ENCODE peak calls at places on chromosome 9, in six cellular contexts. Q is choroid plexus epithelial cell, O is transverse colon, W is mesothelial cell of epicardium, N is cardiac fibroblast, C is PC-3. J is an unnamed sample.

GRCh38 chr9:128207076-128207731 is 4.0 kb downstream of the DNM1 start:
- DNase-seq in Q (no peak), O (no peak), W (no peak), N (no peak), C (no peak), J (no peak)

GRCh38 chr9:132210472-132211145 is 48.8 kb downstream of the NTNG2 start:
- DNase-seq in Q (no peak), O (no peak), W (no peak), N (no peak), C (peak), J (peak)

GRCh38 chr9:133143639-133144141 is 20.0 kb downstream of the GBGT1 start:
- DNase-seq in Q (no peak), O (no peak), W (no peak), N (no peak), C (no peak), J (no peak)

GRCh38 chr9:108156270-108156998 is 666.9 kb upstream of the KLF4 start:
- DNase-seq in Q (no peak), O (peak), W (no peak), N (peak), C (peak), J (no peak)

GRCh38 chr9:75431388-75431787 is 343.1 kb downstream of the OSTF1 start:
- DNase-seq in Q (no peak), O (no peak), W (no peak), N (no peak), C (no peak), J (no peak)

GRCh38 chr9:91714020-91714721 is 235.9 kb downstream of the ROR2 start:
- DNase-seq in Q (peak), O (peak), W (peak), N (peak), C (peak), J (peak)

GRCh38 chr9:105308448-105309412 is 64.3 kb downstream of the SLC44A1 start:
- DNase-seq in Q (no peak), O (no peak), W (no peak), N (no peak), C (no peak), J (no peak)

GRCh38 chr9:123084256-123084655 is 50.8 kb downstream of the GPR21 start:
- DNase-seq in Q (no peak), O (no peak), W (no peak), N (no peak), C (no peak), J (no peak)

GRCh38 chr9:107942870-107943269 is 453.3 kb upstream of the KLF4 start:
- DNase-seq in Q (peak), O (no peak), W (no peak), N (no peak), C (peak), J (no peak)

GRCh38 chr9:132798817-132799790 is 79.0 kb downstream of the AK8 start:
- DNase-seq in Q (peak), O (peak), W (no peak), N (peak), C (peak), J (no peak)

GRCh38 chr9:92641092-92641809 is 28.7 kb downstream of the IPPK start:
- DNase-seq in Q (no peak), O (no peak), W (no peak), N (no peak), C (no peak), J (no peak)

GRCh38 chr9:69476016-69476415 is 151.0 kb downstream of the ENTREP1 start:
- DNase-seq in Q (no peak), O (no peak), W (no peak), N (no peak), C (no peak), J (peak)

GRCh38 chr9:116208417-116209232 is 55.0 kb downstream of the PAPPA start:
- DNase-seq in Q (peak), O (no peak), W (no peak), N (peak), C (peak), J (no peak)
- TF ChIP-seq CTCF in Q (peak), O (no peak), W (no peak), N (peak), C (peak), J (no peak)

GRCh38 chr9:37410969-37411785 is 11.3 kb upstream of the GRHPR start:
- DNase-seq in Q (peak), O (no peak), W (no peak), N (peak), C (no peak), J (peak)
- TF ChIP-seq CTCF in Q (peak), O (no peak), W (no peak), N (peak), C (peak), J (no peak)

DNA sequence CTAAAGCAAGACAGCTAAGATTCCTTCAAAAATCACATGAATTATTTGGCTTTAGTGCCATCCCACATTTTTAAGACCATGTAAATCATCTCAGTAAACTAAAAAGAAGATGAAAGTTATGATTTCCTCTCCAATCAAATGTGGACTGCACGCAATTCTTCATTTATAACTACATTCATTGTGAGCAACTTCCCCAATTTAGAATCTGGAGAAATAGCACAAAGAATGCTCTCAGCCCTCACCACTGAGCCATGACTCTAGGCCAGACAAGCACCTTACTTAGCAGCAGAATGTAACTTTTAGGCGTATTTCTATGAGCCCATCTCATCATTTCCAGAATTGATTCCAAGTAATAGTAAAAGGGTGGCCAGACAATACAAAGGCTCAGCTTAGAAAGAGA is 616.6 kb downstream of the TLE1 start:
- DNase-seq in Q (no peak), O (no peak), W (no peak), N (no peak), C (no peak), J (no peak)
- TF ChIP-seq CTCF in Q (no peak), O (no peak), W (no peak), N (no peak), C (no peak), J (no peak)

DNA sequence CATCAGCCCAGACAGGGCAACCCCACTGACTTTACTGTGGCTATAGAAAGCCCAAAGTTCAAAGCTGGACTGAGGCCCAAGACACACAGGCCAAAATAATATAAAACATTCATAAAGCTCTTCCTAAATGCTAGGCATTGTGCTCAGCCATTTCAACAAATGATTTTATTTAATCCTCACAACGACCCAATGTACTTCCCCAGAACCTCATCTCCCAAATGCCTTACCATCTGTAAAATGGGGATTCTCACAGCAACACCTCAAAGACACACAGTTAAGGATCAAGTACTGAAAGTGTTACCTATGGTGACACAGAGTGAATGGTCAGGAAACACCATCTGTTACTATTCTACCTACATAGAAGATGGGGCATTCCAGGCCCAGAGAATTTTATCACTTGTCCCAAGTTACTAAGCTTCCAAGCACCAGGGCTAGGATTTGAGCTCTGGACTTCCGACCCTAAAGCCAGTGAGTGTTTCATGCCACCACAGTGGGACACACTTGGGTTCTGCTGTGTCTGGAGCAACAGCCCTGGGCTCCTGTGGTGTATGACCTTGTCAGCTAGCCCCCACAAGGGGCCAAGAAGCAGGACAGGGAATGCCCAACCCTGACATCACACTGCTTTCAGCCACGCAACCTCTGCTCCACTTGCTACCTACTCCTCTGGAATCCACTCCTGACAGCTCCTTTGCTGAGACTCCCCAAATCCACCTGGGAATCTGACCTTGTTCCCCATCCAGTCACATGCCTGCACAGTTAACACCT is 15.1 kb downstream of the SHB start:
- DNase-seq in Q (no peak), O (no peak), W (no peak), N (no peak), C (no peak), J (no peak)
- TF ChIP-seq CTCF in Q (no peak), O (no peak), W (no peak), N (no peak), C (no peak), J (no peak)

DNA sequence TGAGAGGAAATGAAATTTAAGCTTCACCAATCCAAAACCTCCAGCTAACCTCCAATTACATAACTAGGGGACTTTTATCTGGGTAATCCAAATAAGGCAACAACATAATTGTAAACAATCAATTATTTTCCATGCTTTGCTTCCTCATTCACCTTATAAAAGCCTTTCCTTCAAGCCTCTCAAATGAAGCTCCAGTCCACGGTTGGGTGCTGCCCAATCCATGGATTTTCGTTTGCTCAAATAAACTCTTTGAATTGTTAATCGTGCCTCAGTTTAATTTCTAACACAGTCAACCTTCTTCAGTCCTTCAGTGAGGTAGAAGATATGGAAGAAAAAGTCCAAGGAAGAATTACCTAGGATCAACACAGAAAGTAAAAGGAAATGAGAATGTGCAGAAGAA is 25.2 kb upstream of the SLC31A2 start:
- DNase-seq in Q (no peak), O (no peak), W (no peak), N (no peak), C (no peak), J (no peak)
- TF ChIP-seq CTCF in Q (no peak), O (no peak), W (no peak), N (no peak), C (no peak), J (no peak)

DNA sequence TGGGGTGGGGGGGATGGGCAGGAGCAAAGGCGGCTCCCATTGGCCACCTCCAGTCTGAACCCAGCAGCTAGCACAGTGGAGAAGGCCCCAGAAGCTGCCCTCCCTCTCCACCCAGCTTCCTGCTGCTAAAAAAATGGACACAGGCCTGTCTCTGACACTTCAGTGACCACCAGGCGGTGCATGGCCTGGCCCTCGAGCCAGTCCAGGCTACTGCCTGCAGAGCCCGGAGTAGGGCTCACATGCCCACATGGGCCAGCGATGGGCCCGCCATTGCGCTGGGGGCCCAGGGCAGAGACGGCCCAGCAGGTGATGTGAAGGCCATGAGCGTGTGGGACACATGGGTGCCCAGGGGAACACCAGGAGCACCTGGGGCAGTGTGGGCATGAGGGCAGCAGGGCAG is 52.1 kb upstream of the NOTCH1 start:
- DNase-seq in Q (no peak), O (no peak), W (no peak), N (no peak), C (no peak), J (no peak)
- TF ChIP-seq CTCF in Q (no peak), O (no peak), W (no peak), N (no peak), C (no peak), J (no peak)

J was measured in activated CD8-positive, alpha-beta T cell treated with anti-CD3 and anti-CD28 coated beads for 36 hours.